ENCODE peak calls at places on chromosomes 13 and 19, in seven cellular contexts. One of them, this sample, is unnamed.

GRCh38 chr13:34878354-34878753 is 63.7 kb upstream of the NBEA start:
- DNase-seq in AG08396: no peak
- DNase-seq in NAMALWA: no peak
- DNase-seq in EL: no peak
- DNase-seq in ELR: no peak
- DNase-seq in endothelial cell: no peak
- DNase-seq in Right ventricle myocardium superior: no peak
- DNase-seq in this sample: no peak

GRCh38 chr13:98794498-98794897 is 42.0 kb upstream of the SLC15A1 start:
- DNase-seq in EL: no peak
- DNase-seq in Right ventricle myocardium superior: no peak
- DNase-seq in AG08396: no peak
- DNase-seq in endothelial cell: no peak
- DNase-seq in ELR: no peak
- DNase-seq in NAMALWA: no peak
- DNase-seq in this sample: no peak

GRCh38 chr19:35959040-35959967 is 23.1 kb downstream of the LRFN3 start:
- DNase-seq in AG08396: peak
- DNase-seq in NAMALWA: no peak
- DNase-seq in EL: no peak
- DNase-seq in Right ventricle myocardium superior: peak
- DNase-seq in ELR: no peak
- DNase-seq in endothelial cell: peak
- DNase-seq in this sample: no peak

GRCh38 chr13:20814224-20814910 is 40.6 kb upstream of the EEF1AKMT1 start:
- DNase-seq in ELR: peak
- DNase-seq in AG08396: peak
- DNase-seq in NAMALWA: no peak
- DNase-seq in endothelial cell: no peak
- DNase-seq in EL: peak
- DNase-seq in Right ventricle myocardium superior: peak
- DNase-seq in this sample: peak

GRCh38 chr19:5046339-5047039 is 77.6 kb downstream of the KDM4B start:
- DNase-seq in NAMALWA: peak
- DNase-seq in endothelial cell: no peak
- DNase-seq in Right ventricle myocardium superior: no peak
- DNase-seq in ELR: peak
- DNase-seq in EL: peak
- DNase-seq in AG08396: no peak
- DNase-seq in this sample: peak

GRCh38 chr19:39672473-39672872 is 16.8 kb downstream of the LGALS16 start:
- DNase-seq in endothelial cell: no peak
- DNase-seq in ELR: no peak
- DNase-seq in NAMALWA: no peak
- DNase-seq in AG08396: no peak
- DNase-seq in Right ventricle myocardium superior: no peak
- DNase-seq in EL: no peak
- DNase-seq in this sample: no peak

GRCh38 chr13:111622051-111622531 is 301.6 kb downstream of the TEX29 start:
- DNase-seq in Right ventricle myocardium superior: no peak
- DNase-seq in AG08396: no peak
- DNase-seq in ELR: no peak
- DNase-seq in NAMALWA: no peak
- DNase-seq in EL: no peak
- DNase-seq in endothelial cell: no peak
- DNase-seq in this sample: no peak

GRCh38 chr19:2032296-2032941 is 16.9 kb upstream of the BTBD2 start:
- DNase-seq in ELR: peak
- DNase-seq in EL: peak
- DNase-seq in NAMALWA: no peak
- DNase-seq in endothelial cell: peak
- DNase-seq in AG08396: peak
- DNase-seq in Right ventricle myocardium superior: peak
- DNase-seq in this sample: peak

GRCh38 chr19:7083076-7083956 is 13.8 kb downstream of the ZNF557 start:
- DNase-seq in EL: no peak
- DNase-seq in AG08396: no peak
- DNase-seq in Right ventricle myocardium superior: no peak
- DNase-seq in endothelial cell: no peak
- DNase-seq in ELR: peak
- DNase-seq in NAMALWA: peak
- DNase-seq in this sample: peak